ENCODE peak calls at places on chromosome 9, in ten cellular contexts. W is HCT116, X is tibial artery, C is GM06990, G is omental fat pad, O is vagina, D is neural crest cell, I is GM12865, U is endothelial cell, E is lower lobe of right lung. F is an unnamed sample.
A peak's percentile ranks its signal among the peaks of the same experiment; 100 is the strongest.

GRCh38 chr9:135907006-135907434 is 326 bp downstream of the CAMSAP1 start:
- DNase-seq in W (no peak), X (no peak), C (peak; percentile 60), G (no peak), O (no peak), D (peak; percentile 40), I (peak; percentile 55), U (peak; percentile 59), E (peak; percentile 66), F (peak; percentile 72)

GRCh38 chr9:107866912-107867311 is 377.3 kb upstream of the KLF4 start:
- DNase-seq in W (no peak), X (no peak), C (no peak), G (no peak), O (no peak), D (no peak), I (no peak), U (no peak), E (no peak), F (no peak)

GRCh38 chr9:111481885-111482636 is 2.1 kb downstream of the ECPAS start:
- DNase-seq in W (no peak), X (no peak), C (no peak), G (no peak), O (no peak), D (no peak), I (no peak), U (no peak), E (no peak), F (peak; percentile 14)

GRCh38 chr9:88033303-88033702 is 59.0 kb upstream of the CDK20 start:
- DNase-seq in W (no peak), X (no peak), C (no peak), G (no peak), O (no peak), D (no peak), I (no peak), U (no peak), E (no peak), F (no peak)

GRCh38 chr9:33101104-33101951 is 24.9 kb upstream of the SMU1 start:
- DNase-seq in W (no peak), X (no peak), C (no peak), G (no peak), O (no peak), D (no peak), I (no peak), U (no peak), E (no peak), F (no peak)

GRCh38 chr9:36151306-36152210 is 15.0 kb downstream of the GLIPR2 start:
- DNase-seq in W (no peak), X (peak; percentile 54), C (peak; percentile 80), G (no peak), O (no peak), D (no peak), I (peak; percentile 93), U (no peak), E (peak; percentile 87), F (no peak)

GRCh38 chr9:70412678-70413426 is 1.6 kb downstream of the KLF9 start:
- DNase-seq in W (no peak), X (peak; percentile 82), C (peak; percentile 35), G (no peak), O (no peak), D (no peak), I (no peak), U (peak; percentile 40), E (peak; percentile 91), F (peak; percentile 36)

GRCh38 chr9:20144255-20144654 is 355.4 kb upstream of the SLC24A2 start:
- DNase-seq in W (no peak), X (no peak), C (no peak), G (no peak), O (no peak), D (no peak), I (peak; percentile 26), U (no peak), E (no peak), F (peak; percentile 38)

GRCh38 chr9:715310-715709 is 126.2 kb upstream of the DMRT1 start:
- DNase-seq in W (no peak), X (no peak), C (no peak), G (no peak), O (no peak), D (no peak), I (no peak), U (no peak), E (no peak), F (no peak)

GRCh38 chr9:8037745-8038144 is 238.2 kb upstream of the DMAC1 start:
- DNase-seq in W (no peak), X (no peak), C (no peak), G (no peak), O (no peak), D (no peak), I (no peak), U (no peak), E (no peak), F (no peak)

GRCh38 chr9:90680534-90680933 is 37.9 kb upstream of the DIRAS2 start:
- DNase-seq in W (no peak), X (no peak), C (no peak), G (no peak), O (no peak), D (no peak), I (no peak), U (no peak), E (no peak), F (no peak)

GRCh38 chr9:34546834-34547827 is 24.3 kb upstream of the ENHO start:
- DNase-seq in W (peak; percentile 78), X (no peak), C (no peak), G (peak; percentile 65), O (no peak), D (peak; percentile 79), I (peak; percentile 75), U (peak; percentile 85), E (no peak), F (peak; percentile 82)

GRCh38 chr9:121995997-121996396 is 97.1 kb downstream of the TTLL11 start:
- DNase-seq in W (no peak), X (no peak), C (no peak), G (no peak), O (no peak), D (no peak), I (no peak), U (no peak), E (no peak), F (no peak)

GRCh38 chr9:78158286-78158685 is 77.6 kb upstream of the CEP78 start:
- DNase-seq in W (no peak), X (no peak), C (no peak), G (no peak), O (no peak), D (no peak), I (no peak), U (no peak), E (no peak), F (no peak)

GRCh38 chr9:34989946-34990635 is 546 bp downstream of the DNAJB5 start:
- DNase-seq in W (no peak), X (peak; percentile 74), C (peak; percentile 59), G (peak; percentile 60), O (peak; percentile 91), D (peak; percentile 64), I (peak; percentile 46), U (peak; percentile 74), E (peak; percentile 69), F (peak; percentile 78)

DNA sequence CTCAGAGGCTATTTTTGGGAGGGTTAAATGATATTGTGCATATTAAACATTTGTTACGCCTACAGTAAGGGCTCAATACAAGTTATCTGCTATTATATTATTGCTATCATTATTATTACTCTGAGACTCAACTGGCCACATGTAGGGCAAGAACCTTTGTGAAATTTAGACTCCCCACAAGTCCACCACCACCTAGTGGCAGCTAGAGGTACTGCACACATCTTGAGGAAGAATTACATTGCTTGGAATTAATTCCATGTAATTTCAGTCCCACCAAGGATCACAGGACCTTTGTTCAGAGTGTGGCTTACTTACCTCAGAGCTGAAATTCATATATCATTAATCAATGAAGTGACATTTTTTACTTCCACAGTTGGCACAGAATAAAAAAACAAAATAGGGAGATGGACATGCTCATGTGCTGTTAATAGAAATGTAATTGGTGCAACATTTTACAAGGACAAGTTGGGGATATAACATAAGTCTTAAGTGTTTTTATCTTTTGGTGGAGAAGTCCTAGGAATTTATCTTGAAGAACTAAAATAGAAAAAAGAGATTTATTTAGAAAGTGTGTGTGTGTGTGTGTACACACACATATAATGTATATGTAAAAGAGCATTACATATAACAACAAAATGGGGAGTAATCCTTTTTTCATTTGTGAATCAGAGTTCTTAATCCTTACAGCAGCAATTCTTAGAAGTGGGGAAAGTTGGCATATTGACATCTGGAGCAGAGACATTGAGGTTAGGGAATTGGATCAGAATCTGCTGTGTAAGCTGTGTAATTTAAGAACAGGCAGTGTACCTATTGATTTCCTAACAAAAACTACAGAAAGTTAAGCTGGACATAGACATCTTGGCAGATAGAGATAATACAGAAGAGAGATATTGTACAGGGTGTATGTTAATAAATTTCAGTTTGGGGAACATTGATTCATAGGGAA is 11.2 kb downstream of the MSANTD3 start:
- DNase-seq in W (peak; percentile 59), X (peak; percentile 85), C (peak; percentile 9), G (peak; percentile 95), O (no peak), D (peak; percentile 79), I (peak; percentile 74), U (peak; percentile 75), E (peak; percentile 48), F (peak; percentile 78)
- TF ChIP-seq CTCF in W (peak; percentile 89), X (peak; percentile 95), C (peak; percentile 91), G (peak; percentile 95), O (peak; percentile 89), D (peak; percentile 90), I (peak; percentile 93), U (peak; percentile 96), E (peak; percentile 92), F (peak; percentile 96)

DNA sequence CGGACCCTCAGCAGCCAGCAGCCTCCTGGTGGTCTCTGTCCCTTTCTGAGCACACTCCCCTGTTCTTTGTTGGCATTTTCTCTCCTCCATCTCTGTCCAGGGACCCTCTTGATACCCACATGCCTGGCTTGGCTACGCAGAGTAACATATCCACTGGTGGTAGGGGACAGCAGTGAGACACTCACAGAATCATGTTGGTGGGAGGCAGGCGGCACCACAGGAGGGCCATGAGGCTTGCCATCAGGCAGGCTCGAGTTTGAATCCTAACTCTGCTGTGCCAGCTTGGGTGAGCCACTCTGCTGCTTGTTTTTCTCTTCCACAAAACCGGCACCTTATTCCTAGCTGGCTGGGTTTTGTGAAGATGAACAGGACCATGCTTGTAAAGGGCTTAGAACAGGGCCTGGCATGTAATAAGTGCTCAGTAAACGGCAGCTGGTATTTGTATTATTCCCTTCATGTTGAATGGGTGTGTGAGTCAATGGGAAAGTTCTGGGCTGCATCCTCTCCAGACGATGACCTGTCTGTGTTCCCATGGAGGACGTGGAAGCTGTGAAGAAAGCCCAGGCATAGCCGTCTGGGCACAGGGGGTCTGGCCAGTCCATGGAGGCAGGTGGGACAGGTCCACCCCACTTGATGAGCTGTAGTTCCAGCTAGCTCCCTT is 2.3 kb downstream of the COL27A1 start:
- DNase-seq in W (no peak), X (no peak), C (no peak), G (no peak), O (no peak), D (no peak), I (no peak), U (no peak), E (no peak), F (no peak)
- TF ChIP-seq CTCF in W (no peak), X (no peak), C (no peak), G (no peak), O (no peak), D (no peak), I (no peak), U (no peak), E (no peak), F (no peak)

GRCh38 chr9:116365056-116365471 is 211.5 kb downstream of the PAPPA start:
- DNase-seq in W (no peak), X (peak; percentile 34), C (no peak), G (no peak), O (no peak), D (no peak), I (no peak), U (no peak), E (no peak), F (no peak)
- TF ChIP-seq CTCF in W (no peak), X (peak; percentile 28), C (no peak), G (no peak), O (no peak), D (no peak), I (no peak), U (no peak), E (no peak), F (no peak)

GRCh38 chr9:3576358-3576757 is 50.6 kb upstream of the RFX3 start:
- DNase-seq in W (no peak), X (peak; percentile 31), C (no peak), G (no peak), O (no peak), D (no peak), I (no peak), U (no peak), E (peak; percentile 65), F (no peak)
- TF ChIP-seq CTCF in W (no peak), X (no peak), C (no peak), G (no peak), O (no peak), D (no peak), I (no peak), U (no peak), E (no peak), F (no peak)